ENCODE peak calls at places on chromosome 12, in five cellular contexts. E is HEK293T, T is NCI-H1092 treated with DMSO at 0.1 percent for 48 hours, L is EH, F is neural crest cell. I is an unnamed sample.

GRCh38 chr12:49559011-49559675 is 8.8 kb downstream of the MCRS1 start:
- DNase-seq in F (no peak), T (no peak), E (no peak), L (no peak), I (no peak)

GRCh38 chr12:936377-937345 is 12.8 kb downstream of the RAD52 start:
- DNase-seq in L (no peak), T (no peak), E (no peak), F (no peak), I (no peak)

GRCh38 chr12:48084066-48084465 is 21.8 kb downstream of the SENP1 start:
- DNase-seq in L (peak), F (no peak), T (peak), E (no peak), I (no peak)

GRCh38 chr12:55820679-55821078 is 2.8 kb downstream of the ORMDL2 start:
- DNase-seq in L (peak), T (no peak), F (no peak), E (no peak), I (peak)

GRCh38 chr12:132143328-132144071 is 619 bp downstream of the DDX51 start:
- DNase-seq in L (peak), T (no peak), F (no peak), E (peak), I (no peak)

GRCh38 chr12:127393896-127394295 is 873.1 kb upstream of the TMEM132C start:
- DNase-seq in T (no peak), L (peak), E (no peak), F (no peak), I (no peak)

GRCh38 chr12:24948452-24948815 is 467 bp downstream of the BCAT1 start:
- DNase-seq in T (no peak), E (peak), L (peak), F (peak), I (no peak)

GRCh38 chr12:111068281-111068680 is 147.9 kb upstream of the MYL2 start:
- DNase-seq in L (no peak), F (peak), T (no peak), E (no peak), I (no peak)

GRCh38 chr12:89525002-89525823 is 617 bp upstream of the GALNT4 start:
- DNase-seq in E (peak), L (peak), F (peak), T (peak), I (peak)

GRCh38 chr12:219891-220352 is 6.0 kb upstream of the SLC6A12 start:
- DNase-seq in F (peak), L (peak), E (peak), T (peak), I (no peak)

GRCh38 chr12:52044284-52044983 is 6.8 kb upstream of the NR4A1 start:
- DNase-seq in L (peak), T (no peak), F (no peak), E (no peak), I (no peak)

GRCh38 chr12:128829870-128830504 is 6.2 kb upstream of the SLC15A4 start:
- DNase-seq in T (no peak), L (no peak), E (no peak), F (no peak), I (no peak)

GRCh38 chr12:130752692-130753230 is 36.7 kb upstream of the RIMBP2 start:
- DNase-seq in F (peak), T (peak), L (no peak), E (no peak), I (no peak)

GRCh38 chr12:123099556-123100192 is 51.2 kb downstream of the PITPNM2 start:
- DNase-seq in F (no peak), T (no peak), E (no peak), L (no peak), I (peak)

GRCh38 chr12:65611396-65611795 is 212.9 kb upstream of the HMGA2 start:
- DNase-seq in L (no peak), F (no peak), T (no peak), E (no peak), I (no peak)

GRCh38 chr12:29398495-29398894 is 17.5 kb upstream of the ERGIC2 start:
- DNase-seq in T (no peak), L (no peak), F (no peak), E (no peak), I (no peak)

GRCh38 chr12:87756111-87756510 is 273.1 kb downstream of the C12orf50 start:
- DNase-seq in L (peak), E (no peak), F (no peak), T (no peak), I (no peak)

GRCh38 chr12:99130808-99131538 is 485.9 kb downstream of the APAF1 start:
- DNase-seq in F (no peak), L (no peak), T (no peak), E (no peak), I (no peak)